ENCODE peak calls at places on chromosomes 1 and 21, in nine cellular contexts. One of them, this sample, is unnamed.

GRCh38 chr1:56235909-56236510 is 343.4 kb downstream of the PLPP3 start:
- DNase-seq in RWPE1: no peak
- DNase-seq in adrenal gland: no peak
- DNase-seq in heart right ventricle: no peak
- DNase-seq in dorsolateral prefrontal cortex: no peak
- DNase-seq in neuronal stem cell: no peak
- DNase-seq in cardiac muscle cell: no peak
- DNase-seq in esophagus squamous epithelium: no peak
- DNase-seq in uterus: no peak
- DNase-seq in this sample: no peak

GRCh38 chr1:117671781-117672501 is 66.1 kb downstream of the TENT5C start:
- DNase-seq in neuronal stem cell: peak; percentile 8
- DNase-seq in adrenal gland: peak; percentile 78
- DNase-seq in RWPE1: no peak
- DNase-seq in cardiac muscle cell: peak; percentile 80
- DNase-seq in dorsolateral prefrontal cortex: peak; percentile 43
- DNase-seq in heart right ventricle: peak; percentile 59
- DNase-seq in esophagus squamous epithelium: no peak
- DNase-seq in uterus: peak; percentile 66
- DNase-seq in this sample: peak; percentile 44

GRCh38 chr21:33197546-33197945 is 32.2 kb upstream of the IFNAR2 start:
- DNase-seq in cardiac muscle cell: peak; percentile 21
- DNase-seq in esophagus squamous epithelium: no peak
- DNase-seq in uterus: no peak
- DNase-seq in dorsolateral prefrontal cortex: no peak
- DNase-seq in adrenal gland: peak; percentile 50
- DNase-seq in neuronal stem cell: no peak
- DNase-seq in RWPE1: no peak
- DNase-seq in heart right ventricle: no peak
- DNase-seq in this sample: no peak

GRCh38 chr1:55727010-55727409 is 511.8 kb upstream of the USP24 start:
- DNase-seq in heart right ventricle: no peak
- DNase-seq in adrenal gland: no peak
- DNase-seq in cardiac muscle cell: peak; percentile 83
- DNase-seq in uterus: no peak
- DNase-seq in dorsolateral prefrontal cortex: no peak
- DNase-seq in esophagus squamous epithelium: no peak
- DNase-seq in RWPE1: peak; percentile 81
- DNase-seq in neuronal stem cell: no peak
- DNase-seq in this sample: no peak

GRCh38 chr1:61083014-61083798 is 845 bp downstream of the NFIA start:
- DNase-seq in cardiac muscle cell: no peak
- DNase-seq in uterus: peak; percentile 36
- DNase-seq in adrenal gland: peak; percentile 38
- DNase-seq in esophagus squamous epithelium: no peak
- DNase-seq in dorsolateral prefrontal cortex: peak; percentile 36
- DNase-seq in heart right ventricle: peak; percentile 42
- DNase-seq in RWPE1: no peak
- DNase-seq in neuronal stem cell: no peak
- DNase-seq in this sample: no peak

GRCh38 chr21:42459583-42460215 is 36.3 kb downstream of the RSPH1 start:
- DNase-seq in adrenal gland: no peak
- DNase-seq in cardiac muscle cell: no peak
- DNase-seq in RWPE1: no peak
- DNase-seq in uterus: no peak
- DNase-seq in neuronal stem cell: no peak
- DNase-seq in esophagus squamous epithelium: no peak
- DNase-seq in heart right ventricle: no peak
- DNase-seq in dorsolateral prefrontal cortex: no peak
- DNase-seq in this sample: no peak

GRCh38 chr21:43262427-43262826 is 93.6 kb downstream of the CRYAA start:
- DNase-seq in neuronal stem cell: no peak
- DNase-seq in dorsolateral prefrontal cortex: no peak
- DNase-seq in heart right ventricle: no peak
- DNase-seq in esophagus squamous epithelium: no peak
- DNase-seq in uterus: no peak
- DNase-seq in adrenal gland: no peak
- DNase-seq in cardiac muscle cell: no peak
- DNase-seq in RWPE1: no peak
- DNase-seq in this sample: no peak

GRCh38 chr21:26499475-26499874 is 73.6 kb downstream of the CYYR1 start:
- DNase-seq in RWPE1: no peak
- DNase-seq in cardiac muscle cell: no peak
- DNase-seq in adrenal gland: no peak
- DNase-seq in esophagus squamous epithelium: no peak
- DNase-seq in neuronal stem cell: no peak
- DNase-seq in uterus: no peak
- DNase-seq in dorsolateral prefrontal cortex: no peak
- DNase-seq in heart right ventricle: no peak
- DNase-seq in this sample: no peak

GRCh38 chr1:88357690-88358089 is 326.4 kb upstream of the PKN2 start:
- DNase-seq in heart right ventricle: no peak
- DNase-seq in uterus: no peak
- DNase-seq in adrenal gland: no peak
- DNase-seq in cardiac muscle cell: no peak
- DNase-seq in neuronal stem cell: no peak
- DNase-seq in esophagus squamous epithelium: no peak
- DNase-seq in RWPE1: no peak
- DNase-seq in dorsolateral prefrontal cortex: no peak
- DNase-seq in this sample: no peak

GRCh38 chr1:228077565-228078330 is 4.8 kb upstream of the ARF1 start:
- DNase-seq in adrenal gland: no peak
- DNase-seq in uterus: peak; percentile 8
- DNase-seq in cardiac muscle cell: no peak
- DNase-seq in esophagus squamous epithelium: no peak
- DNase-seq in dorsolateral prefrontal cortex: peak; percentile 16
- DNase-seq in neuronal stem cell: no peak
- DNase-seq in heart right ventricle: no peak
- DNase-seq in RWPE1: no peak
- DNase-seq in this sample: no peak

GRCh38 chr1:22807340-22807739 is 96.7 kb downstream of the EPHB2 start:
- DNase-seq in heart right ventricle: no peak
- DNase-seq in neuronal stem cell: no peak
- DNase-seq in dorsolateral prefrontal cortex: no peak
- DNase-seq in adrenal gland: no peak
- DNase-seq in esophagus squamous epithelium: no peak
- DNase-seq in RWPE1: no peak
- DNase-seq in uterus: no peak
- DNase-seq in cardiac muscle cell: no peak
- DNase-seq in this sample: no peak

GRCh38 chr21:27108228-27108627 is 141.3 kb upstream of the ADAMTS5 start:
- DNase-seq in neuronal stem cell: no peak
- DNase-seq in dorsolateral prefrontal cortex: no peak
- DNase-seq in adrenal gland: no peak
- DNase-seq in heart right ventricle: no peak
- DNase-seq in RWPE1: no peak
- DNase-seq in esophagus squamous epithelium: no peak
- DNase-seq in uterus: no peak
- DNase-seq in cardiac muscle cell: no peak
- DNase-seq in this sample: no peak

GRCh38 chr1:40774266-40774998 is 9.2 kb upstream of the KCNQ4 start:
- DNase-seq in esophagus squamous epithelium: no peak
- DNase-seq in heart right ventricle: peak; percentile 55
- DNase-seq in RWPE1: peak; percentile 23
- DNase-seq in uterus: peak; percentile 46
- DNase-seq in neuronal stem cell: peak; percentile 53
- DNase-seq in cardiac muscle cell: peak; percentile 41
- DNase-seq in adrenal gland: peak; percentile 64
- DNase-seq in dorsolateral prefrontal cortex: peak; percentile 45
- DNase-seq in this sample: peak; percentile 80

GRCh38 chr1:218715961-218716669 is 371.0 kb downstream of the TGFB2 start:
- DNase-seq in neuronal stem cell: no peak
- DNase-seq in adrenal gland: no peak
- DNase-seq in uterus: no peak
- DNase-seq in cardiac muscle cell: no peak
- DNase-seq in RWPE1: no peak
- DNase-seq in esophagus squamous epithelium: no peak
- DNase-seq in heart right ventricle: no peak
- DNase-seq in dorsolateral prefrontal cortex: no peak
- DNase-seq in this sample: no peak

GRCh38 chr1:218705911-218706893 is 361.1 kb downstream of the TGFB2 start:
- DNase-seq in cardiac muscle cell: peak; percentile 94
- DNase-seq in adrenal gland: no peak
- DNase-seq in heart right ventricle: no peak
- DNase-seq in neuronal stem cell: no peak
- DNase-seq in uterus: no peak
- DNase-seq in dorsolateral prefrontal cortex: no peak
- DNase-seq in esophagus squamous epithelium: no peak
- DNase-seq in RWPE1: peak; percentile 84
- DNase-seq in this sample: no peak

GRCh38 chr1:218717611-218718010 is 372.5 kb downstream of the TGFB2 start:
- DNase-seq in adrenal gland: no peak
- DNase-seq in RWPE1: no peak
- DNase-seq in dorsolateral prefrontal cortex: no peak
- DNase-seq in neuronal stem cell: no peak
- DNase-seq in heart right ventricle: no peak
- DNase-seq in esophagus squamous epithelium: no peak
- DNase-seq in cardiac muscle cell: peak; percentile 56
- DNase-seq in uterus: no peak
- DNase-seq in this sample: no peak

GRCh38 chr1:218711021-218711420 is 365.9 kb downstream of the TGFB2 start:
- DNase-seq in dorsolateral prefrontal cortex: no peak
- DNase-seq in esophagus squamous epithelium: no peak
- DNase-seq in RWPE1: peak; percentile 13
- DNase-seq in neuronal stem cell: no peak
- DNase-seq in cardiac muscle cell: no peak
- DNase-seq in adrenal gland: no peak
- DNase-seq in heart right ventricle: no peak
- DNase-seq in uterus: no peak
- DNase-seq in this sample: no peak

GRCh38 chr1:218711884-218712674 is 366.9 kb downstream of the TGFB2 start:
- DNase-seq in dorsolateral prefrontal cortex: no peak
- DNase-seq in uterus: peak; percentile 49
- DNase-seq in neuronal stem cell: no peak
- DNase-seq in esophagus squamous epithelium: no peak
- DNase-seq in RWPE1: peak; percentile 69
- DNase-seq in adrenal gland: no peak
- DNase-seq in heart right ventricle: no peak
- DNase-seq in cardiac muscle cell: peak; percentile 44
- DNase-seq in this sample: no peak
- H3K27ac ChIP-seq in dorsolateral prefrontal cortex: no peak overlapping the region
- H3K27ac ChIP-seq in uterus: no peak overlapping the region
- H3K27ac ChIP-seq in neuronal stem cell: no peak overlapping the region
- H3K27ac ChIP-seq in esophagus squamous epithelium: peak overlapping the region; percentile 26
- H3K27ac ChIP-seq in RWPE1: peak overlapping the region; percentile 82
- H3K27ac ChIP-seq in adrenal gland: no peak overlapping the region
- H3K27ac ChIP-seq in heart right ventricle: no peak overlapping the region
- H3K27ac ChIP-seq in cardiac muscle cell: no peak overlapping the region
- H3K27ac ChIP-seq in this sample: no peak overlapping the region

GRCh38 chr1:110393691-110394564 is 3.1 kb upstream of the SLC16A4 start:
- DNase-seq in heart right ventricle: no peak
- DNase-seq in uterus: no peak
- DNase-seq in RWPE1: peak; percentile 32
- DNase-seq in adrenal gland: no peak
- DNase-seq in dorsolateral prefrontal cortex: no peak
- DNase-seq in esophagus squamous epithelium: no peak
- DNase-seq in cardiac muscle cell: peak; percentile 72
- DNase-seq in neuronal stem cell: no peak
- DNase-seq in this sample: no peak
- H3K27ac ChIP-seq in heart right ventricle: no peak overlapping the region
- H3K27ac ChIP-seq in uterus: no peak overlapping the region
- H3K27ac ChIP-seq in RWPE1: no peak overlapping the region
- H3K27ac ChIP-seq in adrenal gland: no peak overlapping the region
- H3K27ac ChIP-seq in dorsolateral prefrontal cortex: no peak overlapping the region
- H3K27ac ChIP-seq in esophagus squamous epithelium: peak overlapping the region; percentile 38
- H3K27ac ChIP-seq in cardiac muscle cell: no peak overlapping the region
- H3K27ac ChIP-seq in neuronal stem cell: no peak overlapping the region
- H3K27ac ChIP-seq in this sample: peak overlapping the region; percentile 99

GRCh38 chr1:25817840-25818501 is 1.8 kb upstream of the MTFR1L start:
- DNase-seq in cardiac muscle cell: no peak
- DNase-seq in adrenal gland: no peak
- DNase-seq in neuronal stem cell: no peak
- DNase-seq in esophagus squamous epithelium: no peak
- DNase-seq in uterus: no peak
- DNase-seq in RWPE1: no peak
- DNase-seq in dorsolateral prefrontal cortex: no peak
- DNase-seq in heart right ventricle: no peak
- DNase-seq in this sample: no peak
- H3K27ac ChIP-seq in cardiac muscle cell: peak overlapping the region; percentile 95
- H3K27ac ChIP-seq in adrenal gland: no peak overlapping the region
- H3K27ac ChIP-seq in neuronal stem cell: no peak overlapping the region
- H3K27ac ChIP-seq in esophagus squamous epithelium: peak overlapping the region; percentile 95
- H3K27ac ChIP-seq in uterus: no peak overlapping the region
- H3K27ac ChIP-seq in RWPE1: peak overlapping the region; percentile 47
- H3K27ac ChIP-seq in dorsolateral prefrontal cortex: no peak overlapping the region
- H3K27ac ChIP-seq in heart right ventricle: peak overlapping the region; percentile 19
- H3K27ac ChIP-seq in this sample: no peak overlapping the region

GRCh38 chr1:36107394-36107793 is 17.6 kb downstream of the COL8A2 start:
- DNase-seq in esophagus squamous epithelium: no peak
- DNase-seq in RWPE1: no peak
- DNase-seq in neuronal stem cell: no peak
- DNase-seq in adrenal gland: no peak
- DNase-seq in cardiac muscle cell: no peak
- DNase-seq in heart right ventricle: no peak
- DNase-seq in dorsolateral prefrontal cortex: no peak
- DNase-seq in uterus: no peak
- DNase-seq in this sample: no peak

GRCh38 chr1:36111151-36111550 is 13.9 kb downstream of the COL8A2 start:
- DNase-seq in esophagus squamous epithelium: no peak
- DNase-seq in cardiac muscle cell: no peak
- DNase-seq in RWPE1: no peak
- DNase-seq in dorsolateral prefrontal cortex: no peak
- DNase-seq in uterus: no peak
- DNase-seq in heart right ventricle: no peak
- DNase-seq in neuronal stem cell: no peak
- DNase-seq in adrenal gland: no peak
- DNase-seq in this sample: no peak

GRCh38 chr1:36108314-36108713 is 16.7 kb downstream of the COL8A2 start:
- DNase-seq in RWPE1: no peak
- DNase-seq in cardiac muscle cell: peak; percentile 21
- DNase-seq in esophagus squamous epithelium: no peak
- DNase-seq in adrenal gland: no peak
- DNase-seq in uterus: no peak
- DNase-seq in neuronal stem cell: no peak
- DNase-seq in heart right ventricle: no peak
- DNase-seq in dorsolateral prefrontal cortex: no peak
- DNase-seq in this sample: no peak

GRCh38 chr1:36106269-36106668 is 17.6 kb downstream of the ADPRS start:
- DNase-seq in adrenal gland: no peak
- DNase-seq in dorsolateral prefrontal cortex: no peak
- DNase-seq in neuronal stem cell: no peak
- DNase-seq in heart right ventricle: no peak
- DNase-seq in esophagus squamous epithelium: no peak
- DNase-seq in uterus: no peak
- DNase-seq in RWPE1: no peak
- DNase-seq in cardiac muscle cell: no peak
- DNase-seq in this sample: no peak

DNA sequence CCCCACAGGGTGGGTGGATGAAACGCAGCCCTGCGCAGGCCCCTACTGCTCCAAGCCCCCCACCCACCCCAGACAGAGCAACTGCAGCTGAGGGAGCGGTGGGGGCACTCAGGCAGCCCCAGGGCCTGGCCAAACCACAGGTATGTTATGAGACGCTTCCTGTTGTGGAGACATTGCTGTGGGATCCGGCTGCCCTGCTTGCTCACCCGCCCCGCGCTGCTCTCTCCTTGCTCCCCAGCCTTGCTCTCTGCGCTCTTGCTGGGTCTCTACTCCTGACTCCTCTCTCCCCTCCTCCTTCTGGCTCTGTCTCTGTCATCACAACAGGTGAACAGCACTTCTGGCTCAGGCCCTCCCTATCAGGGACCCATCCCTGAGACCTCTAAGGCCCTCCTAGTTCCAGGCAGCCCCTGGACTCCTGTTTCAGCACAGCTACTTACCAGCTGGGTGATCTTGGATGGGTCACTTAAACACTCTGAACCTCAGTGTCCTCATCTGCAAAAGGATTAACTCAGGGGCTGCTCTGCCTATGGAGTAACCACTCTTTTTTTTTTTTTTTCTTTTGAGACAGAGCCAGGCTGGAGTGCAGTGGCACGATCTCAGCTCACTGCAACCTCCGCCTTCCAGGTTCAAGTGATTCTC is 15.9 kb downstream of the COL8A2 start:
- DNase-seq in heart right ventricle: no peak
- DNase-seq in adrenal gland: no peak
- DNase-seq in esophagus squamous epithelium: no peak
- DNase-seq in neuronal stem cell: no peak
- DNase-seq in RWPE1: peak; percentile 67
- DNase-seq in uterus: no peak
- DNase-seq in dorsolateral prefrontal cortex: no peak
- DNase-seq in cardiac muscle cell: peak; percentile 80
- DNase-seq in this sample: no peak
- H3K27ac ChIP-seq in heart right ventricle: no peak overlapping the region
- H3K27ac ChIP-seq in adrenal gland: no peak overlapping the region
- H3K27ac ChIP-seq in esophagus squamous epithelium: no peak overlapping the region
- H3K27ac ChIP-seq in neuronal stem cell: no peak overlapping the region
- H3K27ac ChIP-seq in RWPE1: peak overlapping the region; percentile 51
- H3K27ac ChIP-seq in uterus: no peak overlapping the region
- H3K27ac ChIP-seq in dorsolateral prefrontal cortex: no peak overlapping the region
- H3K27ac ChIP-seq in cardiac muscle cell: no peak overlapping the region
- H3K27ac ChIP-seq in this sample: no peak overlapping the region